ENCODE peak calls at places on chromosomes 3 and 15, in six cellular contexts. T is Calu3; E is CD4-positive, alpha-beta T cell; C is astrocyte of the spinal cord; J is testis; V is esophagus muscularis mucosa. M is an unnamed sample.
A peak's percentile ranks its signal among the peaks of the same experiment; 100 is the strongest.

GRCh38 chr15:62506217-62506805 is 341.2 kb upstream of the C2CD4B start:
- DNase-seq in E (no peak), C (peak; percentile 37), V (no peak), J (no peak), T (no peak), M (no peak)

GRCh38 chr3:80750637-80751036 is 982.8 kb upstream of the ROBO1 start:
- DNase-seq in J (no peak), T (no peak), E (no peak), V (no peak), C (peak; percentile 6), M (no peak)

GRCh38 chr15:69755571-69756310 is 303.1 kb downstream of the RPLP1 start:
- DNase-seq in C (peak; percentile 42), V (peak; percentile 87), E (peak; percentile 72), J (no peak), T (no peak), M (no peak)

GRCh38 chr3:61531528-61531927 is 29.8 kb upstream of the PTPRG start:
- DNase-seq in E (no peak), V (no peak), C (no peak), T (no peak), J (no peak), M (no peak)

GRCh38 chr15:45023659-45024320 is 795 bp downstream of the SORD start:
- DNase-seq in E (no peak), T (no peak), C (peak; percentile 32), J (no peak), V (no peak), M (no peak)

GRCh38 chr3:151879037-151879436 is 5.6 kb downstream of the SUCNR1 start:
- DNase-seq in E (no peak), V (no peak), T (no peak), C (peak; percentile 33), J (no peak), M (no peak)

GRCh38 chr3:134614955-134615354 is 35.9 kb downstream of the KY start:
- DNase-seq in V (no peak), C (no peak), E (no peak), J (no peak), T (no peak), M (no peak)

GRCh38 chr3:188400494-188401243 is 246.7 kb downstream of the LPP start:
- DNase-seq in J (no peak), C (no peak), T (no peak), E (no peak), V (no peak), M (no peak)

GRCh38 chr3:193974147-193974546 is 161.8 kb upstream of the HES1 start:
- DNase-seq in C (peak; percentile 93), J (no peak), E (no peak), T (no peak), V (no peak), M (peak; percentile 62)

GRCh38 chr3:85576091-85576690 is 617.4 kb downstream of the CADM2 start:
- DNase-seq in C (peak; percentile 81), J (peak; percentile 86), V (no peak), T (peak; percentile 59), E (peak; percentile 7), M (peak; percentile 19)

GRCh38 chr3:151016421-151016820 is 43.9 kb upstream of the CLRN1 start:
- DNase-seq in V (peak; percentile 1), E (no peak), J (no peak), C (no peak), T (no peak), M (no peak)

GRCh38 chr15:64229129-64229724 is 66.4 kb upstream of the PPIB start:
- DNase-seq in J (no peak), E (no peak), V (no peak), C (no peak), T (no peak), M (no peak)

GRCh38 chr3:13706451-13706850 is 157.5 kb downstream of the FBLN2 start:
- DNase-seq in J (peak; percentile 4), E (no peak), C (no peak), V (no peak), T (no peak), M (no peak)

GRCh38 chr3:27591811-27592210 is 107.6 kb upstream of the SLC4A7 start:
- DNase-seq in T (no peak), J (peak; percentile 71), C (no peak), E (no peak), V (no peak), M (no peak)

GRCh38 chr3:124298951-124299350 is 307.0 kb upstream of the ROPN1 start:
- DNase-seq in T (no peak), E (no peak), J (peak; percentile 55), V (peak; percentile 86), C (no peak), M (no peak)

GRCh38 chr3:172341482-172342059 is 106.7 kb downstream of the GHSR start:
- DNase-seq in E (no peak), J (no peak), T (peak; percentile 51), V (no peak), C (peak; percentile 68), M (peak; percentile 27)
- TF ChIP-seq CTCF in E (peak; percentile 77), J (peak; percentile 61), T (peak; percentile 76), V (peak; percentile 68), C (peak; percentile 51), M (peak; percentile 31)

GRCh38 chr15:67803299-67803698 is 22.0 kb upstream of the SKOR1 start:
- DNase-seq in V (no peak), T (no peak), E (no peak), J (no peak), C (no peak), M (no peak)
- TF ChIP-seq CTCF in V (no peak), T (no peak), E (no peak), J (no peak), C (no peak), M (no peak)

GRCh38 chr3:111210003-111210699 is 138.5 kb downstream of the NECTIN3 start:
- DNase-seq in T (no peak), V (no peak), C (no peak), J (no peak), E (no peak), M (no peak)
- TF ChIP-seq CTCF in T (no peak), V (no peak), C (no peak), J (no peak), E (no peak), M (peak; percentile 14)

GRCh38 chr3:56042326-56042951 is 425.8 kb downstream of the ERC2 start:
- DNase-seq in V (no peak), E (no peak), J (no peak), C (peak; percentile 66), T (no peak), M (peak; percentile 38)
- TF ChIP-seq CTCF in V (peak; percentile 50), E (no peak), J (peak; percentile 62), C (peak; percentile 65), T (no peak), M (peak; percentile 40)